ENCODE peak calls at places on chromosomes 2 and 18, in nine cellular contexts. E, Y, V, R, K, A, C, Z and P are unnamed samples. For H3K36me3, the result is how much of the 10 kb centered on the place peaks cover.

GRCh38 chr2:10216677-10217498 is 85.8 kb upstream of the HPCAL1 start:
- DNase-seq in R (no peak), A (no peak), E (no peak), Y (peak), Z (no peak), K (no peak), V (no peak), C (peak), P (peak)

GRCh38 chr2:47767880-47768609 is 14.9 kb upstream of the MSH6 start:
- DNase-seq in C (peak), Z (peak), A (peak), V (peak), K (peak), Y (peak), R (peak), E (peak), P (peak)

GRCh38 chr2:133837441-133838090 is 269.3 kb upstream of the NCKAP5 start:
- DNase-seq in Y (no peak), C (no peak), A (no peak), V (no peak), E (no peak), R (no peak), Z (no peak), K (no peak), P (no peak)

GRCh38 chr18:39841133-39842041 is 2113.6 kb upstream of the PIK3C3 start:
- DNase-seq in R (peak), E (no peak), K (no peak), V (no peak), A (peak), Y (peak), Z (peak), C (peak), P (peak)

GRCh38 chr18:75068682-75069435 is 140.1 kb downstream of the PTGR3 start:
- DNase-seq in E (no peak), V (no peak), A (no peak), K (no peak), R (no peak), C (no peak), Z (no peak), Y (no peak), P (no peak)

GRCh38 chr2:27730980-27731691 is 40.4 kb upstream of the MRPL33 start:
- DNase-seq in A (no peak), K (no peak), Z (no peak), E (no peak), R (no peak), C (no peak), V (no peak), Y (no peak), P (no peak)

GRCh38 chr18:59272221-59272888 is 899 bp downstream of the RAX start:
- DNase-seq in E (no peak), A (no peak), Z (no peak), C (no peak), Y (peak), V (peak), R (no peak), K (no peak), P (peak)

GRCh38 chr2:230904856-230905447 is 20.1 kb downstream of the GPR55 start:
- DNase-seq in Z (no peak), A (no peak), R (no peak), Y (no peak), K (no peak), V (no peak), E (no peak), C (no peak), P (no peak)

GRCh38 chr18:27843783-27844415 is 333.0 kb downstream of the CDH2 start:
- DNase-seq in K (no peak), Y (no peak), E (no peak), C (no peak), A (no peak), V (no peak), R (no peak), Z (no peak), P (no peak)

GRCh38 chr2:231162036-231162345 is 36.4 kb upstream of the ARMC9 start:
- DNase-seq in Y (no peak), R (no peak), Z (no peak), K (no peak), V (no peak), A (no peak), C (no peak), E (no peak), P (no peak)

GRCh38 chr2:95270541-95271081 is 3.6 kb upstream of the PROM2 start:
- DNase-seq in C (peak), Y (peak), A (no peak), E (no peak), K (no peak), V (no peak), Z (no peak), R (no peak), P (peak)

GRCh38 chr2:129484999-129485398 is 494.5 kb upstream of the RAB6C start:
- DNase-seq in K (no peak), R (no peak), Y (no peak), V (no peak), Z (no peak), E (no peak), C (no peak), A (no peak), P (no peak)

GRCh38 chr2:213609570-213610170 is 325.4 kb downstream of the SPAG16 start:
- DNase-seq in Y (no peak), K (no peak), R (no peak), E (no peak), Z (no peak), A (no peak), C (no peak), V (no peak), P (no peak)

GRCh38 chr18:4454548-4455112 is 477 bp downstream of the DLGAP1 start:
- DNase-seq in Z (no peak), C (no peak), V (no peak), Y (peak), R (no peak), E (no peak), K (no peak), A (peak), P (peak)

GRCh38 chr2:138559648-138560047 is 58.1 kb downstream of the SPOPL start:
- DNase-seq in A (no peak), E (no peak), R (no peak), K (no peak), Y (no peak), Z (no peak), C (no peak), V (no peak), P (no peak)

GRCh38 chr2:138565251-138565598 is 63.7 kb downstream of the SPOPL start:
- DNase-seq in Y (no peak), V (no peak), C (no peak), A (no peak), K (no peak), Z (no peak), R (no peak), E (no peak), P (no peak)

GRCh38 chr2:138564586-138565250 is 63.1 kb downstream of the SPOPL start:
- DNase-seq in C (no peak), Y (no peak), Z (no peak), A (no peak), V (no peak), R (no peak), K (no peak), E (no peak), P (no peak)
- H3K36me3 ChIP-seq in C (half or more), Y (under half), Z (under half), A (under half), V (under half), R (under half), K (half or more), E (half or more), P (under half)

GRCh38 chr2:67625671-67626070 is 228.5 kb downstream of the ETAA1 start:
- DNase-seq in R (no peak), K (no peak), A (no peak), Z (no peak), V (no peak), E (no peak), Y (no peak), C (no peak), P (no peak)

GRCh38 chr2:67626076-67626475 is 228.9 kb downstream of the ETAA1 start:
- DNase-seq in C (no peak), Z (no peak), R (no peak), V (no peak), K (no peak), A (no peak), E (no peak), Y (no peak), P (no peak)

GRCh38 chr2:67626656-67627055 is 229.5 kb downstream of the ETAA1 start:
- DNase-seq in Z (no peak), A (no peak), Y (no peak), E (no peak), R (no peak), V (no peak), K (no peak), C (no peak), P (no peak)

GRCh38 chr2:67628892-67629291 is 231.8 kb downstream of the ETAA1 start:
- DNase-seq in E (no peak), Z (no peak), R (no peak), K (no peak), C (no peak), V (no peak), Y (no peak), A (no peak), P (no peak)

DNA sequence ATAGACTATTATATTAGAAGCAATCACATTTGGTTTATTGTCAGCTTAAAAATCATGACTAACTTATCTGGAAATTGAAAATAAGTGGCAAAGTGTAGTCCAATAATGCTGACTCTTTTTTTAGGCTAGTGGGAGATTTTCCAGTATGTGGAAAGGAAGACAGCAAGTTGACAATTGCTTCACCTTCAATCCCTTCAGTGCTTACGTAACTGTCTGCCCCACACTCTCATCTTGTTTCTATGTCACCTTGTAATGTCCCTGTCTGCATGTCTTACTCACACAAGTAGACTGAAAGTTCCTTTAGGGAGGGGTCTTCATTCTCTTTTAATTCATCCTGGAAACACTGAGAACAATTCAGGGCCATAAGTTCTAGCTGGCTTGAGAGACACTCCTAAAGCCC is 230.3 kb downstream of the ETAA1 start:
- DNase-seq in Z (no peak), K (no peak), A (no peak), C (no peak), E (no peak), Y (no peak), R (no peak), V (no peak), P (no peak)
- H3K27ac ChIP-seq in Z (no peak), K (no peak), A (no peak), C (no peak), E (no peak), Y (no peak), R (no peak), V (no peak), P (no peak)

GRCh38 chr2:112244854-112245253 is 10.0 kb downstream of the ZC3H8 start:
- DNase-seq in A (no peak), R (no peak), K (no peak), E (no peak), Z (no peak), V (no peak), C (no peak), Y (no peak), P (no peak)
- H3K36me3 ChIP-seq in A (under half), R (under half), K (half or more), E (half or more), Z (under half), V (under half), C (under half), Y (under half), P (under half)

GRCh38 chr2:120890566-120891360 is 155.1 kb downstream of the GLI2 start:
- DNase-seq in Z (no peak), A (no peak), K (peak), C (peak), Y (no peak), V (no peak), R (no peak), E (no peak), P (no peak)

GRCh38 chr2:120892967-120893667 is 157.4 kb downstream of the GLI2 start:
- DNase-seq in E (no peak), R (peak), Y (no peak), A (no peak), Z (no peak), V (no peak), K (no peak), C (peak), P (no peak)

GRCh38 chr2:120893874-120894584 is 158.4 kb downstream of the GLI2 start:
- DNase-seq in E (no peak), C (peak), K (no peak), A (no peak), V (no peak), Z (no peak), Y (no peak), R (peak), P (no peak)

GRCh38 chr2:120889936-120890335 is 154.3 kb downstream of the GLI2 start:
- DNase-seq in K (no peak), E (no peak), V (no peak), C (no peak), Z (no peak), R (no peak), Y (no peak), A (no peak), P (no peak)

GRCh38 chr2:120892271-120892966 is 156.8 kb downstream of the GLI2 start:
- DNase-seq in A (no peak), C (peak), R (no peak), E (no peak), V (no peak), Z (no peak), K (no peak), Y (no peak), P (no peak)
- H3K27ac ChIP-seq in A (peak), C (no peak), R (peak), E (no peak), V (no peak), Z (no peak), K (peak), Y (no peak), P (no peak)